ENCODE peak calls at places on chromosomes 13 and 19, in four cellular contexts. A is HepG2, H is HCT116, N is K562. P is an unnamed sample.
A peak's percentile ranks its signal among the peaks of the same experiment; 100 is the strongest.

GRCh38 chr13:113298001-113298945 is 1.2 kb downstream of the LAMP1 start:
- DNase-seq in A (no peak), H (no peak), N (peak; percentile 60), P (no peak)

GRCh38 chr13:113954046-113954841 is 19.6 kb downstream of the C13orf46 start:
- DNase-seq in A (no peak), H (no peak), N (no peak), P (no peak)

GRCh38 chr13:43448605-43449004 is 338.2 kb downstream of the ENOX1 start:
- DNase-seq in A (no peak), H (no peak), N (no peak), P (no peak)

GRCh38 chr13:113776231-113777125 is 17.5 kb downstream of the TMEM255B start:
- DNase-seq in A (no peak), H (no peak), N (no peak), P (no peak)

GRCh38 chr19:36638862-36639510 is 27.7 kb downstream of the ZNF461 start:
- DNase-seq in A (no peak), H (no peak), N (no peak), P (no peak)

GRCh38 chr13:42762917-42763316 is 18.5 kb upstream of the FAM216B start:
- DNase-seq in A (no peak), H (no peak), N (no peak), P (no peak)

GRCh38 chr13:84994582-84994981 is 804.6 kb downstream of the SLITRK6 start:
- DNase-seq in A (peak; percentile 69), H (no peak), N (no peak), P (peak; percentile 34)

GRCh38 chr13:52348983-52349780 is 56.8 kb downstream of the THSD1 start:
- DNase-seq in A (no peak), H (peak; percentile 73), N (peak; percentile 15), P (no peak)

GRCh38 chr13:113209880-113210421 is 538 bp downstream of the CUL4A start:
- DNase-seq in A (peak; percentile 32), H (peak; percentile 45), N (peak; percentile 21), P (peak; percentile 75)

GRCh38 chr13:66700336-66700735 is 529.8 kb downstream of the PCDH9 start:
- DNase-seq in A (no peak), H (no peak), N (no peak), P (no peak)

GRCh38 chr19:44032001-44032610 is 6.9 kb downstream of the ZNF222 start:
- DNase-seq in A (no peak), H (no peak), N (no peak), P (no peak)

GRCh38 chr13:75327132-75327505 is 154.8 kb downstream of the TBC1D4 start:
- DNase-seq in A (no peak), H (no peak), N (no peak), P (no peak)

GRCh38 chr13:75555836-75556235 is 6.2 kb downstream of the UCHL3 start:
- DNase-seq in A (no peak), H (no peak), N (no peak), P (no peak)

GRCh38 chr19:34228347-34228746 is 26.0 kb upstream of the GARRE1 start:
- DNase-seq in A (no peak), H (no peak), N (no peak), P (no peak)

GRCh38 chr13:48853381-48854102 is 122.2 kb upstream of the FNDC3A start:
- DNase-seq in A (no peak), H (no peak), N (no peak), P (no peak)

GRCh38 chr13:74372511-74372910 is 238.3 kb upstream of the KLF12 start:
- DNase-seq in A (no peak), H (no peak), N (no peak), P (no peak)

GRCh38 chr13:44759723-44760360 is 183.7 kb upstream of the TSC22D1 start:
- DNase-seq in A (peak; percentile 21), H (no peak), N (no peak), P (no peak)

GRCh38 chr13:35768551-35768950 is 292.1 kb upstream of the MAB21L1 start:
- DNase-seq in A (no peak), H (no peak), N (no peak), P (no peak)

GRCh38 chr13:26051231-26052135 is at the start of gene SHISA2:
- DNase-seq in A (no peak), H (no peak), N (no peak), P (peak; percentile 87)

DNA sequence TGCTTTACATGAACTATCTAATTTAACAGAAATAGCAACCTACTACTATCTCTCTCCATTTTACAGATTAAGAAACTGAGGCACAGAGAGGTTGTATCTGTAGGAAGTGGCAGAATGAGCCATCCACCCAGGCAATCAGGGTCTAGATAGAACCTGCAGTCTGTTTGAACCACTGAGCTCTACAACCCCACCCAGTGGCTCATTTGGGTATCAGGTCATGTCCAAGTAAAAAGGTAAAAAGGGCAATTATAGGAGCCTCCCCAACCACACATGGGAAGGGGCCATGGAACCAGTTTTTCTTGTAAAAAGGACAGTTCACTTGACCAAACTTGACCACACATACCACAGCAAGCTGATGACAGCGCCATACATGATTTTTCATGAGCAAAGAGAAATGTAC is 92.9 kb upstream of the SGCG start:
- DNase-seq in A (peak; percentile 23), H (peak; percentile 35), N (peak; percentile 31), P (peak; percentile 34)
- TF ChIP-seq ELF1 in A (no peak), H (no peak), N (no peak), P (no peak)

DNA sequence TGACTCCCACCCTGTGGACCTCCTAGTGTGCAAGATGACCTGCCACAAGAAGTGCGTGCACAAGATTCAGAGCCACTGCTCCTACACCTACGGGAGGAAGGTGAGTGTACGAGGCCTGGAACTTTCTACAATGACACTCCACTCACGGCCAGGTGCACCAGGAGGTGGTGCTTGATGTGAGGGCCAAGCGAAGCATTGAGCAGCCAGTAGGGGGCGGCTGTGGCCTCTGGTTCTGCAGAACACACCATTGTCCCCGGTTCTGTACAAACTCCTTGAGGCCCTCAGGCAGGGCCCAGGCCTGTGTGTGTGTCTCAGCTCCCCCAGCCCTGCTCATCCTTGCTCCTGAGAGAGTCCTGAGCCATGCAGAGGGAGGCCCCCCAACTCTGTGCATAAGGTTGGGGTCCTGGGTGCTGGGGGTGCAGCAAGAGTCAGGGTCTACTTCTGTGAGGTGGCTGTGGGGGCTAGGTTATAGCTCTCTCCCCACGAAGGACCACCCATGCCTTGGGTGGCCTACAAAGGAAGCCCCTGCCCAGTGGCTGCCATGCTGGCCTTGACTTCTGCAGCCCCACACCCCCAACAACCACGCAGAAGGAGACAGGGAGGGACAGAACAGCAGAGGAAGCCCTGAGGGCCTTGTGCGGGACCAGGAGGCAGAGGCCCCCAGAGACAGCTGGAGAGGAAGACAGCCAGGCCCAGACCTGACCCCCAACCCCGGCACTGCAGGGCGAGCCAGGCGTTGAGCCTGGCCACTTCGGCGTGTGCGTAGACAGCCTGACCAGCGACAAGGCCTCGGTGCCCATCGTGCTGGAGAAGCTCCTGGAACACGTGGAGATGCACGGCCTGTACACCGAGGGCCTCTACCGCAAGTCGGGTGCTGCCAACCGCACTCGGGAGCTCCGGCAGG is 9.7 kb upstream of the USE1 start:
- DNase-seq in A (peak; percentile 55), H (no peak), N (peak; percentile 68), P (peak; percentile 74)
- TF ChIP-seq ELF1 in A (no peak), H (no peak), N (no peak), P (no peak)

GRCh38 chr19:46571495-46571894 is 29.6 kb upstream of the CALM3 start:
- DNase-seq in A (peak; percentile 64), H (peak; percentile 46), N (peak; percentile 60), P (peak; percentile 63)
- TF ChIP-seq ELF1 in A (no peak), H (no peak), N (no peak), P (no peak)

GRCh38 chr13:91722267-91722884 is 324.0 kb downstream of the GPC5 start:
- DNase-seq in A (no peak), H (no peak), N (peak; percentile 57), P (peak; percentile 36)
- TF ChIP-seq ELF1 in A (no peak), H (no peak), N (no peak), P (no peak)

GRCh38 chr19:49231389-49231788 is 73.8 kb downstream of the TRPM4 start:
- DNase-seq in A (no peak), H (no peak), N (no peak), P (no peak)
- TF ChIP-seq ELF1 in A (no peak), H (no peak), N (no peak), P (no peak)

GRCh38 chr19:29873024-29873800 is 61.4 kb downstream of the CCNE1 start:
- DNase-seq in A (no peak), H (no peak), N (peak; percentile 72), P (peak; percentile 96)
- TF ChIP-seq ELF1 in A (no peak), H (no peak), N (no peak), P (no peak)

DNA sequence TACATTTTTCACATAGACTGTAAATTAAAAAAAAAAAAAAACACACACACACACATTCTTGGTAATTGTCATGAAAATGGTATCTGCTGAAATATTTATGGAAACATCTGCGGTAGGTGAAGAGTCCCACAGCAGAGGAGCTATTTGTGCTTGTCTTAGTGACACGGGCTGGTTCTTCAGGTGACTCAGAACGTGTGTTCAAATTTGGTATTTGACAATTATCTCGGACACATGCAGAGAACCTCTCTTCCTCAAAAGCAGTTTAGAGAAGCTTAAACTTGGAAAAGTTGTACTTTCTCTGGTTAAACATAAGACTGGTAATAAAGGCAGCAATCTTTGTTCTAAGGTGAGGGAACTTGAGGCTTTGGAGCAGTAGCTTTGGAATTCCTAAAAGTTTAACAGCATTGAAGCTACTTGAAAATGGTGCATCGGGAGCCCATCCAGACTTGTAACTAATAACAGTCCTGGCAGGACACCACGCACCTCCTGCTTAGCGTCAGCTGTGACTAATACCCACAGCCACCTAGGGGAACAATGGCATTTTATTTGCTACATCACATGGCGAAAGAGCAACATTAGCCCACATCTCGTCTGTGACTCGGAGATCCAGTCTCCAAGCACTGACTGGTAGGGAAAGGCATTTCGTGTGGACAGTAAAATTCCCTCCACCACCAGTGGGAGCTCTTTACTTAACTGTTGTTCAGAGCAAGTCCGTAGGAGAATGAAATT is 1505.1 kb upstream of the SLC10A2 start:
- DNase-seq in A (peak; percentile 16), H (peak; percentile 79), N (no peak), P (peak; percentile 48)
- TF ChIP-seq ELF1 in A (no peak), H (no peak), N (no peak), P (no peak)

GRCh38 chr19:18919086-18919894 is at the start of the genes COPE and DDX49:
- DNase-seq in A (peak; percentile 100), H (peak; percentile 99), N (peak; percentile 100), P (peak; percentile 98)

GRCh38 chr19:18920400-18920799 is 885 bp downstream of the DDX49 start:
- DNase-seq in A (no peak), H (no peak), N (no peak), P (no peak)

GRCh38 chr19:18922228-18922985 is 2.9 kb downstream of the DDX49 start:
- DNase-seq in A (no peak), H (no peak), N (no peak), P (no peak)

GRCh38 chr19:18919895-18920204 is 335 bp downstream of the DDX49 start:
- DNase-seq in A (no peak), H (no peak), N (no peak), P (no peak)

GRCh38 chr19:18921593-18921992 is 2.1 kb downstream of the DDX49 start:
- DNase-seq in A (no peak), H (no peak), N (no peak), P (no peak)
- TF ChIP-seq ELF1 in A (no peak), H (no peak), N (no peak), P (no peak)